ENCODE peak calls at places on chromosome 19, in four cellular contexts. B is Karpas-422, W is MM.1S, D is GM23248. X is an unnamed sample.

GRCh38 chr19:55493052-55493649 is 4.9 kb downstream of the SSC5D start:
- DNase-seq in B (no peak), W (no peak), D (peak; percentile 74), X (no peak)

GRCh38 chr19:32876919-32877285 is 7.3 kb upstream of the SLC7A9 start:
- DNase-seq in B (no peak), W (no peak), D (no peak), X (no peak)

GRCh38 chr19:18895038-18895827 is 725 bp downstream of the CERS1 start:
- DNase-seq in B (no peak), W (peak; percentile 15), D (peak; percentile 59), X (no peak)

GRCh38 chr19:17091758-17092333 is 16.3 kb downstream of the MYO9B start:
- DNase-seq in B (peak; percentile 63), W (no peak), D (no peak), X (no peak)

GRCh38 chr19:5692785-5693194 is 2.7 kb downstream of the RPL36 start:
- DNase-seq in B (no peak), W (no peak), D (peak; percentile 43), X (no peak)

GRCh38 chr19:18058208-18059009 is 28.3 kb downstream of the IL12RB1 start:
- DNase-seq in B (peak; percentile 93), W (peak; percentile 54), D (peak; percentile 87), X (peak; percentile 89)

GRCh38 chr19:51887522-51888498 is at the start of gene ZNF577:
- DNase-seq in B (peak; percentile 39), W (no peak), D (peak; percentile 95), X (peak; percentile 90)

GRCh38 chr19:32224371-32225244 is 120.8 kb upstream of the ZNF507 start:
- DNase-seq in B (no peak), W (peak; percentile 53), D (peak; percentile 71), X (peak; percentile 15)

GRCh38 chr19:44303976-44304568 is 753 bp downstream of the ZNF235 start:
- DNase-seq in B (no peak), W (no peak), D (peak; percentile 77), X (no peak)

GRCh38 chr19:32828139-32828538 is 41.4 kb downstream of the SLC7A9 start:
- DNase-seq in B (peak; percentile 11), W (no peak), D (no peak), X (no peak)

GRCh38 chr19:27774827-27775226 is 1438.1 kb downstream of the UQCRFS1 start:
- DNase-seq in B (peak; percentile 50), W (peak; percentile 45), D (peak; percentile 7), X (peak; percentile 43)

GRCh38 chr19:6113616-6114188 is 3.4 kb upstream of the RFX2 start:
- DNase-seq in B (no peak), W (no peak), D (peak; percentile 71), X (no peak)

GRCh38 chr19:6890938-6891337 is 3.6 kb downstream of the ADGRE1 start:
- DNase-seq in B (no peak), W (no peak), D (no peak), X (peak; percentile 29)

GRCh38 chr19:18167011-18167410 is 6.6 kb upstream of the IFI30 start:
- DNase-seq in B (no peak), W (no peak), D (no peak), X (no peak)

GRCh38 chr19:623974-624373 is 9.4 kb downstream of the POLRMT start:
- DNase-seq in B (no peak), W (no peak), D (no peak), X (no peak)

GRCh38 chr19:39307822-39308530 is 11.8 kb downstream of the IFNL1 start:
- DNase-seq in B (no peak), W (no peak), D (peak; percentile 19), X (no peak)

GRCh38 chr19:13091400-13092161 is 11.1 kb downstream of the LYL1 start:
- DNase-seq in B (no peak), W (no peak), D (peak; percentile 85), X (no peak)

GRCh38 chr19:36604656-36605100 is 435 bp upstream of the ZNF382 start:
- DNase-seq in B (peak; percentile 88), W (no peak), D (peak; percentile 77), X (peak; percentile 89)

GRCh38 chr19:13169769-13170168 is 19.6 kb downstream of the IER2 start:
- DNase-seq in B (peak; percentile 19), W (no peak), D (peak; percentile 89), X (no peak)

GRCh38 chr19:39951686-39952085 is 17.3 kb upstream of the FCGBP start:
- DNase-seq in B (no peak), W (no peak), D (peak; percentile 68), X (peak; percentile 2)

GRCh38 chr19:57338798-57339378 is 12.2 kb upstream of the ZNF304 start:
- DNase-seq in B (no peak), W (no peak), D (peak; percentile 28), X (no peak)

GRCh38 chr19:46926201-46927071 is 65.6 kb downstream of the ARHGAP35 start:
- DNase-seq in B (peak; percentile 60), W (no peak), D (no peak), X (no peak)
- H3K79me2 ChIP-seq in B (peaks cover 94% of the 10 kb centered on the region), W (peaks cover 60% of the 10 kb centered on the region), D (peaks cover 100% of the 10 kb centered on the region), X (peaks cover 92% of the 10 kb centered on the region)

DNA sequence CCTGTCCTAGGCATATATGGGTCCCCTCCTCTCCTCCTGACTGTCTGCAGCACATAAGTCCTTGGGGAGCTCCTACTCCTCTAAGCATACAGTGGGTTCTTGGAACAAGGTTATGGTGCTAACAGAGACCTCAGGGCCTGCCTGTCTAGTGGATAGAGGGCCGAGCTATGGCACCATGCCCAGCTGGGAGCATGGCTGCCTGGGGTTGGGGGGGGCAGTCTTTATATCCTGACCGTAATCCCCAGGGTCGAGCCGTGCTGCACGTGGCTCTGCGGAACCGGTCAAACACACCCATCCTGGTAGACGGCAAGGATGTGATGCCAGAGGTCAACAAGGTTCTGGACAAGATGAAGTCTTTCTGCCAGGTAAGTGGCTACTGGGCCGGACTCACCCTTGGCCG is 3.3 kb downstream of the GPI start:
- DNase-seq in B (no peak), W (no peak), D (no peak), X (no peak)
- H3K79me2 ChIP-seq in B (peaks cover 62% of the 10 kb centered on the region), W (peaks cover 79% of the 10 kb centered on the region), D (peaks cover 82% of the 10 kb centered on the region), X (peaks cover 17% of the 10 kb centered on the region)

GRCh38 chr19:1862068-1862423 is 1.3 kb downstream of the KLF16 start:
- DNase-seq in B (no peak), W (no peak), D (no peak), X (no peak)
- H3K79me2 ChIP-seq in B (peaks cover 64% of the 10 kb centered on the region), W (peaks cover 65% of the 10 kb centered on the region), D (peaks cover 65% of the 10 kb centered on the region), X (peaks cover 72% of the 10 kb centered on the region)

GRCh38 chr19:53892301-53892980 is 10.4 kb downstream of the PRKCG start:
- DNase-seq in B (no peak), W (no peak), D (no peak), X (no peak)
- H3K79me2 ChIP-seq in B (no peaks in the 10 kb centered on the region), W (no peaks in the 10 kb centered on the region), D (no peaks in the 10 kb centered on the region), X (no peaks in the 10 kb centered on the region)

GRCh38 chr19:3626473-3627350 is at the start of gene CACTIN:
- DNase-seq in B (peak; percentile 100), W (peak; percentile 100), D (peak; percentile 100), X (peak; percentile 99)
- H3K79me2 ChIP-seq in B (peaks cover 30% of the 10 kb centered on the region), W (peaks cover 39% of the 10 kb centered on the region), D (peaks cover 39% of the 10 kb centered on the region), X (peaks cover 31% of the 10 kb centered on the region)

GRCh38 chr19:29956855-29957254 is 14.8 kb downstream of the URI1 start:
- DNase-seq in B (no peak), W (no peak), D (no peak), X (no peak)

GRCh38 chr19:29952127-29952526 is 10.1 kb downstream of the URI1 start:
- DNase-seq in B (no peak), W (no peak), D (no peak), X (no peak)

GRCh38 chr19:29953352-29954247 is 11.6 kb downstream of the URI1 start:
- DNase-seq in B (no peak), W (no peak), D (no peak), X (no peak)

GRCh38 chr19:29947871-29948270 is 5.8 kb downstream of the URI1 start:
- DNase-seq in B (no peak), W (no peak), D (no peak), X (no peak)

DNA sequence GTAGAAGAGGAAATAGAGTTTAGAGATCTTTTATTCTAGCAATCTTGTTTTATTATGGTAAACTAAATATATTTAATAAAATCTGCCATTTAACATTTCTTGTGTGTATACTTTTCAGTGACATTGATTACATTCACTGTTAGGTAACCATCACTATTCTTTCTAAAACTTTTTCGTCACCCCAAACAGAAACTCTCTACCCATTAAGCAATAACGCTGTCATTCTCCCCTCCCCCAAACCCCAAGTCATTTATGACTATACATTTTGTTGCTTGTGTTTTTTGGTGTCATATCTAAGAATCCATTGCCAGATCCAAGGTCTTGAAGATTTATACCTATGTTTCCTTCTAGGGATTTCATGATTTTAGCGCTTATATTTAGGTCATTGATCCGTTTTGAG is 10.6 kb downstream of the URI1 start:
- DNase-seq in B (no peak), W (no peak), D (no peak), X (no peak)
- H3K79me2 ChIP-seq in B (peaks cover 92% of the 10 kb centered on the region), W (peaks cover 88% of the 10 kb centered on the region), D (peaks cover 97% of the 10 kb centered on the region), X (peaks cover 92% of the 10 kb centered on the region)

GRCh38 chr19:37953125-37953524 is 46.1 kb downstream of the SIPA1L3 start:
- DNase-seq in B (no peak), W (no peak), D (no peak), X (no peak)

GRCh38 chr19:37954421-37954874 is 47.4 kb downstream of the SIPA1L3 start:
- DNase-seq in B (no peak), W (no peak), D (no peak), X (no peak)

GRCh38 chr19:37951816-37952210 is 44.8 kb downstream of the SIPA1L3 start:
- DNase-seq in B (no peak), W (no peak), D (no peak), X (no peak)

GRCh38 chr19:37955986-37956385 is 49.0 kb downstream of the SIPA1L3 start:
- DNase-seq in B (no peak), W (no peak), D (no peak), X (no peak)

DNA sequence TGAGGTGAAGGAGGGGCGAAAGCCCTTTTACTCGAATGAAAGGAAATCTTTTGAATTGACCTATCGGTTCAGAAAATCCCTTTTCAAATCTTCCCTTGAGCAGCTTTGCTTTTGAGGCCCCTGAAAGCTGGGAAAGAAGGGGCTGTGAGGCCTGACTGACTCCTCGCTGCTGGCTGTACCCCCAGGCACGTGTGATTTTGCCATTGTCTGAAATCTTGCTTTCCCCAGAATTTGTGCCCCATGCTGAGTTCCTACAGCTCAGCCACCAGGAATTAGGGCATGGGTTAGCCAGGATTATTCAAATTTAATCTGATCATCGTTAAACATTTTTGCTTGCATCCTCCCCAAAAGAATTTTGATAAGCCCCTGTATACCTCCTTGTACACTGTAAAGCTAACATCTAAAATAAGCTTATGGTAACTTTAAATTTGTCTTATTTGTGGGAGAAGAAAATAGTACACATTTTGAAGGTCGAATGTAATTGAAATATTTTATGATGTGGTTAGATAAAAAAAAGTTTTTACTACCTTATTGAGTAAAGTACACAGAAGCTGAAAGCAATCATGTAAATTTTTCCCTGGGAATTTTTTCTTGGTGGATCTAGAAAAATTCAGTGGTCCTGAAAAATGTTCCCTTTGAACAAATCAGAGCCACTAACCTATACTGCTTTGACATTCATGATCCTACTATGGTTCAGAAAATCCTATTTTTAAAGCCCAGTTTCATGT is 46.7 kb downstream of the SIPA1L3 start:
- DNase-seq in B (no peak), W (no peak), D (peak; percentile 47), X (no peak)
- H3K79me2 ChIP-seq in B (peaks cover 96% of the 10 kb centered on the region), W (peaks cover 4% of the 10 kb centered on the region), D (peaks cover 98% of the 10 kb centered on the region), X (peaks cover 2% of the 10 kb centered on the region)